ENCODE peak calls at places on chromosomes 3 and 15, in eight cellular contexts. R is progenitor cell of endocrine pancreas, Q is mucosa of descending colon, U is retinal pigment epithelial cell, B is dorsolateral prefrontal cortex, H is psoas muscle, Z is AG09309, G is GM13976. E is an unnamed sample.

GRCh38 chr3:154799801-154800200 is 280.3 kb upstream of the MME start:
- DNase-seq in R (no peak), Q (no peak), U (no peak), B (no peak), H (no peak), Z (no peak), G (no peak), E (no peak)

GRCh38 chr3:98612587-98612986 is 19.2 kb upstream of the CPOX start:
- DNase-seq in R (no peak), Q (no peak), U (no peak), B (no peak), H (no peak), Z (no peak), G (no peak), E (no peak)

GRCh38 chr3:65548848-65549625 is 489.7 kb downstream of the MAGI1 start:
- DNase-seq in R (peak), Q (peak), U (no peak), B (no peak), H (peak), Z (no peak), G (no peak), E (no peak)

GRCh38 chr3:72960812-72961518 is 35.6 kb upstream of the PPP4R2 start:
- DNase-seq in R (no peak), Q (no peak), U (peak), B (no peak), H (peak), Z (peak), G (no peak), E (peak)

GRCh38 chr15:88533376-88533775 is 13.1 kb downstream of the DET1 start:
- DNase-seq in R (no peak), Q (no peak), U (no peak), B (no peak), H (no peak), Z (no peak), G (no peak), E (no peak)

GRCh38 chr3:156230291-156230900 is 110.0 kb downstream of the KCNAB1 start:
- DNase-seq in R (no peak), Q (no peak), U (no peak), B (no peak), H (no peak), Z (no peak), G (no peak), E (no peak)

GRCh38 chr3:185490241-185490640 is 8.6 kb downstream of the TMEM41A start:
- DNase-seq in R (no peak), Q (no peak), U (no peak), B (no peak), H (no peak), Z (no peak), G (no peak), E (no peak)

GRCh38 chr3:141561426-141562034 is 74.7 kb downstream of the RASA2 start:
- DNase-seq in R (peak), Q (no peak), U (peak), B (no peak), H (no peak), Z (no peak), G (peak), E (peak)

GRCh38 chr3:129783470-129783869 is 110.0 kb downstream of the TMCC1 start:
- DNase-seq in R (no peak), Q (no peak), U (no peak), B (no peak), H (no peak), Z (peak), G (no peak), E (no peak)

GRCh38 chr15:74842581-74843444 is at the start of gene ULK3:
- DNase-seq in R (peak), Q (peak), U (peak), B (peak), H (peak), Z (no peak), G (peak), E (no peak)

GRCh38 chr3:71509024-71509423 is 74.5 kb downstream of the FOXP1 start:
- DNase-seq in R (no peak), Q (no peak), U (no peak), B (no peak), H (no peak), Z (no peak), G (no peak), E (no peak)

GRCh38 chr15:73799466-73799865 is 46.3 kb upstream of the INSYN1 start:
- DNase-seq in R (no peak), Q (no peak), U (no peak), B (no peak), H (no peak), Z (no peak), G (no peak), E (no peak)

GRCh38 chr3:94494992-94495391 is 432.1 kb downstream of the NSUN3 start:
- DNase-seq in R (no peak), Q (no peak), U (no peak), B (no peak), H (no peak), Z (no peak), G (no peak), E (no peak)

GRCh38 chr3:170712798-170713197 is 126.9 kb upstream of the SLC7A14 start:
- DNase-seq in R (no peak), Q (no peak), U (no peak), B (no peak), H (no peak), Z (no peak), G (no peak), E (no peak)

GRCh38 chr3:4797201-4797600 is 182.0 kb upstream of the BHLHE40 start:
- DNase-seq in R (no peak), Q (no peak), U (no peak), B (no peak), H (no peak), Z (no peak), G (no peak), E (no peak)

GRCh38 chr3:36373084-36373483 is 7.2 kb upstream of the STAC start:
- DNase-seq in R (no peak), Q (no peak), U (peak), B (no peak), H (no peak), Z (peak), G (no peak), E (no peak)

GRCh38 chr3:110526732-110527727 is 544.6 kb upstream of the NECTIN3 start:
- DNase-seq in R (no peak), Q (no peak), U (peak), B (no peak), H (no peak), Z (peak), G (no peak), E (peak)

GRCh38 chr3:39920271-39920670 is 110.9 kb downstream of the MYRIP start:
- DNase-seq in R (no peak), Q (no peak), U (no peak), B (no peak), H (no peak), Z (no peak), G (no peak), E (no peak)

GRCh38 chr3:149415484-149415883 is 38.0 kb upstream of the TM4SF1 start:
- DNase-seq in R (no peak), Q (no peak), U (no peak), B (no peak), H (no peak), Z (no peak), G (no peak), E (no peak)

GRCh38 chr3:106403746-106404145 is 534.9 kb upstream of the CBLB start:
- DNase-seq in R (no peak), Q (no peak), U (no peak), B (no peak), H (no peak), Z (no peak), G (no peak), E (no peak)

GRCh38 chr3:50885491-50885890 is 210.8 kb downstream of the DOCK3 start:
- DNase-seq in R (no peak), Q (no peak), U (peak), B (no peak), H (no peak), Z (no peak), G (no peak), E (no peak)

GRCh38 chr3:187019542-187020072 is 89.3 kb downstream of the ST6GAL1 start:
- DNase-seq in R (no peak), Q (no peak), U (no peak), B (no peak), H (no peak), Z (no peak), G (no peak), E (no peak)

GRCh38 chr3:63231556-63231955 is 46.6 kb upstream of the SYNPR start:
- DNase-seq in R (no peak), Q (no peak), U (no peak), B (no peak), H (no peak), Z (no peak), G (no peak), E (no peak)

GRCh38 chr15:40100133-40100946 is 8.3 kb downstream of the BMF start:
- DNase-seq in R (no peak), Q (no peak), U (no peak), B (no peak), H (no peak), Z (no peak), G (no peak), E (no peak)

GRCh38 chr3:107753494-107753893 is 230.7 kb downstream of the BBX start:
- DNase-seq in R (peak), Q (no peak), U (no peak), B (peak), H (no peak), Z (no peak), G (no peak), E (no peak)

DNA sequence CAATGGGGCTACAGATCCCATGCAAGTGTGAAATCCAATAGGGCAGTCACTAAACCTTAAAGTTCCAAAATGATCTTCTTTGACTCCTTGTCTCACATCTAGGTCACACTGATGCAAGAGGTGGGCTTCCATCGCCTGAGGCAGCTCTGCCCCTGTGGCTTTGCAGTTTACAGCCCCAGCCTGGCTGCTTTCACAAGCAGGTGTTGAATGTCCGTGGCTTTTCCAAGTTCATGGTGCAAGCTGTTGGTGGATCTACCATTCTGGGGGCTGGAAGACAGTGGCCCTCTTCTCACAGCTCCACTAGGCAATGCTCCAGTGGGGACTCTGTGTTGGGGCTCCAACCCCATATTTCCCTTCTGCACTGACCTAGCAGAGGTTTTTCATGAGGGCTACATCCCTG is 68.5 kb upstream of the PRR20G start:
- DNase-seq in R (no peak), Q (no peak), U (no peak), B (no peak), H (no peak), Z (no peak), G (no peak), E (no peak)
- TF ChIP-seq CTCF in R (no peak), Q (no peak), U (no peak), B (no peak), H (no peak), Z (no peak), G (no peak), E (no peak)

GRCh38 chr3:59046839-59047238 is 3.0 kb downstream of the CFAP20DC start:
- DNase-seq in R (no peak), Q (no peak), U (no peak), B (no peak), H (no peak), Z (no peak), G (no peak), E (no peak)
- TF ChIP-seq CTCF in R (no peak), Q (no peak), U (no peak), B (no peak), H (no peak), Z (no peak), G (no peak), E (no peak)

DNA sequence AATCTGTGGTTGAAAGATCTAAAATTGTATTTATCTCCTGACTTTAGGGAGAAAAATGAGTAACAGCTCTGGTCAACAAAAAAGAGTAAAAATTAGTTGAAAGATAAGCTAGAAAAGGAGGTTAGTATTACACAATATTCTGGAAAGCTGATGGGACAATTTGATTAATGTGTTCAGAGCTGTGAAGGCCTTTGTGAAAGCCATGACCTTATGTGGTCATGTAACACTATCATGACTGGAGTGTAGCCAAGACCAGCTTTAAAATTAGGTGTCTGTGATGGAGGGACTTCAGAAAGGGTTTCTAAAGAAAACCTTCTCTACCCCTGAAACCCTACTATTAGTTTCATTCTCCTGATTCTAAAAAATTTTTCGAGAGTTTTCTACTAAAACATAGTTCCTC is 127.2 kb downstream of the NFKBIZ start:
- DNase-seq in R (no peak), Q (no peak), U (no peak), B (no peak), H (no peak), Z (no peak), G (peak), E (no peak)
- TF ChIP-seq CTCF in R (no peak), Q (no peak), U (no peak), B (no peak), H (no peak), Z (no peak), G (no peak), E (no peak)

GRCh38 chr3:116342499-116342898 is 102.8 kb downstream of the LSAMP start:
- DNase-seq in R (no peak), Q (no peak), U (no peak), B (no peak), H (no peak), Z (no peak), G (no peak), E (no peak)
- TF ChIP-seq CTCF in R (no peak), Q (no peak), U (no peak), B (no peak), H (no peak), Z (no peak), G (no peak), E (no peak)

GRCh38 chr15:43510230-43511011 is 7.0 kb upstream of the MAP1A start:
- DNase-seq in R (peak), Q (peak), U (peak), B (peak), H (peak), Z (peak), G (peak), E (peak)
- TF ChIP-seq CTCF in R (no peak), Q (no peak), U (peak), B (peak), H (peak), Z (peak), G (no peak), E (no peak)

GRCh38 chr3:184037816-184038215 is 6.3 kb downstream of the HTR3D start:
- DNase-seq in R (no peak), Q (no peak), U (no peak), B (no peak), H (no peak), Z (no peak), G (no peak), E (no peak)
- TF ChIP-seq CTCF in R (no peak), Q (no peak), U (peak), B (no peak), H (no peak), Z (no peak), G (no peak), E (peak)

GRCh38 chr15:77014137-77015081 is 19.5 kb downstream of the PSTPIP1 start:
- DNase-seq in R (no peak), Q (peak), U (no peak), B (no peak), H (peak), Z (no peak), G (peak), E (no peak)

GRCh38 chr15:77017091-77017660 is 22.2 kb downstream of the PSTPIP1 start:
- DNase-seq in R (no peak), Q (peak), U (no peak), B (no peak), H (peak), Z (no peak), G (no peak), E (no peak)

GRCh38 chr15:77017761-77018720 is 23.1 kb downstream of the PSTPIP1 start:
- DNase-seq in R (no peak), Q (peak), U (no peak), B (no peak), H (peak), Z (no peak), G (no peak), E (no peak)

GRCh38 chr15:77015651-77016320 is 20.9 kb downstream of the PSTPIP1 start:
- DNase-seq in R (no peak), Q (peak), U (no peak), B (no peak), H (peak), Z (no peak), G (no peak), E (no peak)

DNA sequence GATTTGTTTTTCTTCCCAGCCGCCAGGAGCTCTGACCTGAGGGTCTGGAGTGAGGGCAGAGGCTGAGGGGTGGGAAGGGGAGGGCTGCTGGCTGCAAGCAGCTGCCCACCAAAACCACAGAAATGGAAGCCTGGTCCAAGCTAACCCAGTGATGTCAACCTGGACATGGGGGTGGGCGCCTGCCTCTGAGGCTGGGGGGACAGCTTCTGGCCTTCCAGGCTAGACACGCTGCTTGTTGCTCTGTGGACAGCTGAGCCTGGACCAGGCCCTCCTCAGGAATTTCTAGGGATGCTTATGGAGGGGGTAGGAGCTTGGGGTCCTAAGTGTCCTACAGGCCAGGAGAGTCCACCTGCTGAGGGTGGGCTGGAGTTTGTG is 21.4 kb downstream of the PSTPIP1 start:
- DNase-seq in R (no peak), Q (peak), U (no peak), B (no peak), H (peak), Z (no peak), G (no peak), E (no peak)
- TF ChIP-seq CTCF in R (no peak), Q (no peak), U (no peak), B (no peak), H (no peak), Z (no peak), G (no peak), E (no peak)

GRCh38 chr15:83436513-83437158 is 10.5 kb upstream of the SH3GL3 start:
- DNase-seq in R (no peak), Q (no peak), U (peak), B (no peak), H (no peak), Z (no peak), G (no peak), E (no peak)
- TF ChIP-seq CTCF in R (peak), Q (no peak), U (peak), B (peak), H (no peak), Z (peak), G (peak), E (peak)